ENCODE peak calls at places on chromosomes 13 and 19, in eight cellular contexts. I is dorsolateral prefrontal cortex, T is colonic mucosa, X is endothelial cell, U is CD14-positive monocyte, P is adrenal gland, K is choroid plexus epithelial cell, F is Calu3. E is an unnamed sample.

GRCh38 chr13:98374750-98375149 is 197.7 kb upstream of the RNF113B start:
- DNase-seq in I (no peak), F (no peak), P (no peak), T (no peak), X (no peak), K (no peak), U (no peak), E (no peak)

GRCh38 chr19:20558571-20558970 is 7.0 kb downstream of the ZNF737 start:
- DNase-seq in U (no peak), X (no peak), K (no peak), F (no peak), P (peak; percentile 38), T (no peak), I (no peak), E (no peak)

GRCh38 chr13:86870388-86870966 is 800.7 kb upstream of the SLITRK5 start:
- DNase-seq in U (no peak), F (peak; percentile 0), T (no peak), X (no peak), K (peak; percentile 61), I (no peak), P (no peak), E (no peak)

GRCh38 chr19:21045028-21045427 is 24.6 kb downstream of the ZNF430 start:
- DNase-seq in P (no peak), X (no peak), K (no peak), I (no peak), F (no peak), T (no peak), U (no peak), E (no peak)

GRCh38 chr19:17572640-17573039 is 17.2 kb downstream of the COLGALT1 start:
- DNase-seq in F (no peak), I (no peak), P (no peak), X (no peak), T (no peak), K (no peak), U (no peak), E (no peak)

GRCh38 chr19:49058592-49058991 is 1.0 kb upstream of the CGB7 start:
- DNase-seq in P (no peak), K (peak; percentile 66), I (no peak), T (peak; percentile 31), F (peak; percentile 44), X (no peak), U (no peak), E (no peak)

GRCh38 chr13:109157275-109157674 is 527.9 kb downstream of the MYO16 start:
- DNase-seq in T (no peak), I (no peak), F (no peak), K (no peak), X (no peak), P (no peak), U (no peak), E (no peak)

GRCh38 chr13:21043898-21044297 is 17.5 kb downstream of the LATS2 start:
- DNase-seq in U (no peak), X (no peak), K (peak; percentile 91), I (no peak), F (no peak), T (no peak), P (peak; percentile 13), E (no peak)

GRCh38 chr19:42634409-42635232 is 39.9 kb upstream of the CEACAM8 start:
- DNase-seq in X (peak; percentile 75), K (peak; percentile 57), I (no peak), P (peak; percentile 29), F (peak; percentile 81), U (no peak), T (no peak), E (peak; percentile 6)

GRCh38 chr19:47296036-47296435 is 13.6 kb upstream of the C5AR1 start:
- DNase-seq in K (peak; percentile 89), U (peak; percentile 83), P (peak; percentile 80), T (peak; percentile 90), X (peak; percentile 85), I (peak; percentile 28), F (peak; percentile 91), E (peak; percentile 70)

GRCh38 chr19:36687214-36688056 is at the start of gene ZNF567:
- DNase-seq in K (peak; percentile 95), P (peak; percentile 99), I (peak; percentile 99), X (peak; percentile 91), U (peak; percentile 97), T (peak; percentile 99), F (peak; percentile 99), E (peak; percentile 96)

GRCh38 chr13:74325106-74325505 is 190.9 kb upstream of the KLF12 start:
- DNase-seq in K (peak; percentile 92), T (no peak), I (no peak), U (no peak), F (no peak), X (no peak), P (peak; percentile 34), E (no peak)

GRCh38 chr13:48194392-48194754 is 38.6 kb upstream of the ITM2B start:
- DNase-seq in K (peak; percentile 56), F (no peak), T (no peak), P (no peak), U (no peak), X (no peak), I (no peak), E (no peak)

GRCh38 chr13:112783946-112784500 is 94.2 kb downstream of the ATP11A start:
- DNase-seq in X (no peak), P (no peak), T (no peak), U (peak; percentile 30), I (no peak), K (no peak), F (no peak), E (no peak)

GRCh38 chr19:52946322-52947310 is 16.1 kb downstream of the ZNF816 start:
- DNase-seq in K (peak; percentile 51), T (no peak), X (peak; percentile 73), F (no peak), P (no peak), I (no peak), U (no peak), E (no peak)
- TF ChIP-seq CTCF in K (no peak), T (no peak), X (no peak), F (no peak), P (no peak), I (no peak), U (no peak), E (no peak)

DNA sequence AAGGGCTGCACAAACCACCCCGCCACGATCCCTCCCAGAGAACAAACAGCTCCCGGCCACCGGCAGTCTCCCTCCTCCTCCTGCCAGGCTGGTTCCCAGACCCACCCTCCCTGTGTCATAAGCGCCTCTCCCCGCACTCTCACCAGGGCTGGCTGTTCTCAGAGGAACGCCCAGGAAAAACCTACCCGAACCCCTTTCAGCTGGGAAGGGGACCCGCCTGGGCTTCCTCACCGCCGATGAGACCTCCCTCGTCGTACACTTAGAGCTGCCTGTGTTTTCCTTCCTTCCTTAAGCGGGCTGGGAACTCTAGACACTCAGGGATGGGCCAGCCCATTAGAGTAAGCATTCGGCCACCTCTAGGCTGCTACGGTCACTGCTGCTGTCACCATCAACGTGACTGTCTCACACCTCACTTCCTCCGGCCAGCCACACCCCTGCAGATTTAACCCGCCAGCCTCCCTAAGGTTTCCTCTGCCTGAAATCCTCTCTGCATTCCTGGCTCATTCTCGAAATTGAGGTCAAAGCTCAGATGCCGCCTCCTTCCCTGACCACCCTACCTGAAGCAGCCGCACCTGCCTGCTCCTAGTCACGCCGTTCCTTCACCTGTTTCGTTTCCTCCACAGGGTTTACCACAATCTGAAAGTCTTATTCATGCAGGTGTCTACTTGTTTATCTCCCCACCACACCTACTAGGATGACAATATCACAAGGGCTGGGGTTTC is 6.3 kb upstream of the RDH13 start:
- DNase-seq in K (no peak), X (no peak), T (peak; percentile 86), F (peak; percentile 76), U (peak; percentile 46), I (no peak), P (no peak), E (no peak)
- TF ChIP-seq CTCF in K (no peak), X (no peak), T (no peak), F (no peak), U (no peak), I (no peak), P (no peak), E (no peak)

DNA sequence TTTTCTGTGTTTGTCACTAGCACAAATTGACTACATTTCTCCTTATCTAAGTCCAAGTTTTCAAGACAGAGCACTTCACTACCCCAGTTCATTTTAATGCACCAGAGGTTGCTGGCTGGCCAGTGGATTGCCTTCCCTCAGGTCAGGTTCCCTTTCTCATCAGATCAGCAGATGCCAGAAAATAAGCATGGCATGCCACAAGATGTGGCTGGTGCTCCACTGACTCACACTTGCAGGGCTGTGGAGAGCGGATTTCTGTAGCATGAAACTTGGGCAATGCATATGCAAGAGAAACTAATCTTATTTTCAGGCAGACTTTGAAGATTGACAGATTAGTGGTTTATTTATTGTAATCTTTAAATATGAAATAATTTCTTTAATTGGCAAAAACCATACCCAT is 79.5 kb downstream of the RUBCNL start:
- DNase-seq in K (no peak), U (no peak), P (no peak), T (no peak), X (no peak), I (no peak), F (no peak), E (no peak)
- TF ChIP-seq CTCF in K (no peak), U (no peak), P (no peak), T (no peak), X (no peak), I (no peak), F (no peak), E (no peak)

GRCh38 chr19:50910722-50911121 is 473 bp downstream of the KLK4 start:
- DNase-seq in K (no peak), T (no peak), F (no peak), U (no peak), P (no peak), X (no peak), I (no peak), E (no peak)

GRCh38 chr19:50912102-50912599 is 956 bp upstream of the KLK4 start:
- DNase-seq in U (no peak), T (no peak), F (no peak), I (no peak), P (no peak), K (no peak), X (no peak), E (no peak)

GRCh38 chr19:50916069-50916468 is 4.9 kb upstream of the KLK4 start:
- DNase-seq in T (no peak), U (no peak), X (no peak), I (no peak), F (no peak), P (no peak), K (no peak), E (no peak)

GRCh38 chr19:50911206-50912101 is at the start of gene KLK4:
- DNase-seq in P (no peak), T (no peak), I (no peak), X (no peak), U (no peak), F (no peak), K (no peak), E (no peak)

GRCh38 chr19:50912727-50913716 is 1.8 kb upstream of the KLK4 start:
- DNase-seq in P (no peak), X (no peak), I (no peak), U (no peak), T (no peak), K (peak; percentile 8), F (no peak), E (no peak)
- TF ChIP-seq CTCF in P (no peak), X (no peak), I (no peak), U (no peak), T (no peak), K (no peak), F (no peak), E (no peak)

E was measured in CD4-positive, alpha-beta T cell.